ENCODE peak calls at places on chromosomes 6 and 20, in four cellular contexts. One of them, this sample, is unnamed.

GRCh38 chr6:12001004-12001705 is 11.0 kb upstream of the HIVEP1 start:
- DNase-seq in HepG2: peak; percentile 84
- DNase-seq in GM12878: no peak
- DNase-seq in H1: no peak
- DNase-seq in this sample: no peak

GRCh38 chr20:12827796-12828406 is 180.9 kb upstream of the SPTLC3 start:
- DNase-seq in H1: no peak
- DNase-seq in GM12878: no peak
- DNase-seq in HepG2: no peak
- DNase-seq in this sample: no peak

GRCh38 chr6:148144917-148145521 is 197.6 kb upstream of the SASH1 start:
- DNase-seq in HepG2: peak; percentile 64
- DNase-seq in H1: peak; percentile 83
- DNase-seq in GM12878: no peak
- DNase-seq in this sample: peak; percentile 88

GRCh38 chr20:31844737-31845299 is 586 bp downstream of the FOXS1 start:
- DNase-seq in H1: no peak
- DNase-seq in HepG2: no peak
- DNase-seq in GM12878: no peak
- DNase-seq in this sample: no peak

GRCh38 chr6:34585512-34586045 is 29.4 kb upstream of the SPDEF start:
- DNase-seq in H1: no peak
- DNase-seq in HepG2: no peak
- DNase-seq in GM12878: no peak
- DNase-seq in this sample: no peak

GRCh38 chr6:158772851-158773371 is 46.3 kb downstream of the EZR start:
- DNase-seq in H1: no peak
- DNase-seq in HepG2: no peak
- DNase-seq in GM12878: no peak
- DNase-seq in this sample: no peak

GRCh38 chr6:130018830-130019795 is 732 bp downstream of the L3MBTL3 start:
- DNase-seq in GM12878: no peak
- DNase-seq in HepG2: no peak
- DNase-seq in H1: peak; percentile 55
- DNase-seq in this sample: peak; percentile 44

GRCh38 chr6:167141667-167142432 is 15.9 kb downstream of the GPR31 start:
- DNase-seq in GM12878: no peak
- DNase-seq in HepG2: peak; percentile 58
- DNase-seq in H1: peak; percentile 79
- DNase-seq in this sample: peak; percentile 32

GRCh38 chr20:16459019-16459700 is 114.1 kb downstream of the KIF16B start:
- DNase-seq in HepG2: no peak
- DNase-seq in H1: no peak
- DNase-seq in GM12878: no peak
- DNase-seq in this sample: peak; percentile 29

GRCh38 chr6:33720998-33721397 is 9.5 kb upstream of the UQCC2 start:
- DNase-seq in H1: no peak
- DNase-seq in HepG2: no peak
- DNase-seq in GM12878: no peak
- DNase-seq in this sample: no peak

GRCh38 chr20:60271597-60271996 is 313.4 kb downstream of the CDH26 start:
- DNase-seq in H1: no peak
- DNase-seq in GM12878: no peak
- DNase-seq in HepG2: no peak
- DNase-seq in this sample: peak; percentile 22

GRCh38 chr20:58995461-58996225 is 11.4 kb downstream of the CTSZ start:
- DNase-seq in H1: no peak
- DNase-seq in GM12878: no peak
- DNase-seq in HepG2: peak; percentile 96
- DNase-seq in this sample: no peak

GRCh38 chr6:140897804-140898573 is 1234.7 kb upstream of the GJE1 start:
- DNase-seq in HepG2: peak; percentile 85
- DNase-seq in GM12878: no peak
- DNase-seq in H1: no peak
- DNase-seq in this sample: peak; percentile 39

GRCh38 chr20:64100566-64100888 is 6.8 kb downstream of the NPBWR2 start:
- DNase-seq in H1: no peak
- DNase-seq in HepG2: no peak
- DNase-seq in GM12878: no peak
- DNase-seq in this sample: no peak

DNA sequence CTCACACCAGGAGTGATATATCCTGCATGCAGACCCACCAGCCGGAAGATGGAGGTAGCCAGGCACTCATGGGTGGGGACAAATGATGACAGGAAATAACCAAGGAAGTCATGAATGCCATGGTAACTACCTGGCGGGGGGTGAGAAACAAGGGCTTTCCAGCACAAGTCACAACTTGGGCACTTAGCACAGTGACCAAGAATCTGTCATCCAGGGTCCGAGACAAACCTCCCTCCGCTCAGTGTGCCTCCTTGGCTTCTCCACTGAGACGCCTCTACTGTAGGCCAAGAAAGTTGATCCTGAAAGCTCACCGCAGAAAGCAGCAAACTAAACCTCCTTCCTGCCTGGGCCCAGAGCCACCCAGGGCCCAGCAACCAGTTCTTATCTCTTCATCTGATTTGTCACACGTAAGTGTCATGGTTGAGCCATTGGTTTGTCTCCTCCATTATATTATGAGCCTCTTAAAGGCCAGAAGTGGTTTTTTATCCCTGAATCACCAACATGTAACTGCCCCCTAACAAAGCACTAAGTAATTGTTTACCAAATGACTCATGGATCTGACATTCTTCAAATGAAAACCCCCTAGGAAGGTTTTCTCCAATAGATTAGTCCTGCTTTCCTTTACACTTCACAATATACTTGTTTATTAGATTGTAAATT is 84.3 kb upstream of the TAB2 start:
- DNase-seq in HepG2: peak; percentile 63
- DNase-seq in H1: no peak
- DNase-seq in GM12878: no peak
- DNase-seq in this sample: peak; percentile 40
- TF ChIP-seq CBX5 in HepG2: no peak
- TF ChIP-seq CBX5 in H1: no peak
- TF ChIP-seq CBX5 in GM12878: no peak
- TF ChIP-seq CBX5 in this sample: no peak

DNA sequence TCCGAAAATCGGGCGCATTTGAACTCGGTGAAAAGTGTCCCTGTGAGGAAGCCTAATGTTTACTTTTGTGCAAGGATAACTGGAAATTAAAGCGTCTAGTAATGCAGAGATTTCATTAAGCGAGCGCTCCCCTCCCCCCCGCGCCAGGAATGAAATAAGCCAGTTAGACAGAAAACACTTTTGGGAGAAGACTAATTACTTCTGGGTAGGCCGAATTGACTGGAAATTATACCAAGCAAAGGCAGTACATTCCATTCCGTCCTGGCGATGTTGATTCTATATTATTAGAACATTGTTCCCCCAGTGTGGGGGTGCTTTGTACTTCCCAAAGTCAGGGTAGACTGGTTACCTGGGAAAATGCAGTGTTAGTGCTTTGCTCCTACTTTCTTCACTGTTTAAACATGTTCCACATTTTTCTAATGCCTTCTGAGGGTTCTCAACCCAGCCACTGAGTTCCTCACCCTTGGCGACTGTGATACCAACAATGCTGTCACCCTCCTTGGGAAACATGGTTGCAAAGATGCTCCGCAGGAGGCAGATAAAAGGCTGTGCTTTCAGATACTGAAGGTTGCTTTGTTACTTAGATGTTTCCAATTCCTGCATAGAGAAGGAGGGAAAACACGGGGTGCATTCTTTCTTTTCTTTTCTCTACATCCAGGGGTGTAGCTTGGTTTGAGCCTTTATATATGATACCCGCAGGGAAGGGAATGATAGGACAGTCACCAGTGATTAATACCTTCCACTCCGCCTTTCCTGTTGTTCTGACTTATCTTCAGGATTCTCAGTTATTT is 2.6 kb downstream of the GJA1 start:
- DNase-seq in H1: no peak
- DNase-seq in HepG2: no peak
- DNase-seq in GM12878: no peak
- DNase-seq in this sample: no peak
- TF ChIP-seq CBX5 in H1: no peak
- TF ChIP-seq CBX5 in HepG2: no peak
- TF ChIP-seq CBX5 in GM12878: no peak
- TF ChIP-seq CBX5 in this sample: no peak

GRCh38 chr6:73704260-73704659 is 8.3 kb downstream of the CD109 start:
- DNase-seq in HepG2: peak; percentile 77
- DNase-seq in GM12878: no peak
- DNase-seq in H1: no peak
- DNase-seq in this sample: no peak
- TF ChIP-seq CBX5 in HepG2: no peak
- TF ChIP-seq CBX5 in GM12878: no peak
- TF ChIP-seq CBX5 in H1: no peak
- TF ChIP-seq CBX5 in this sample: no peak

DNA sequence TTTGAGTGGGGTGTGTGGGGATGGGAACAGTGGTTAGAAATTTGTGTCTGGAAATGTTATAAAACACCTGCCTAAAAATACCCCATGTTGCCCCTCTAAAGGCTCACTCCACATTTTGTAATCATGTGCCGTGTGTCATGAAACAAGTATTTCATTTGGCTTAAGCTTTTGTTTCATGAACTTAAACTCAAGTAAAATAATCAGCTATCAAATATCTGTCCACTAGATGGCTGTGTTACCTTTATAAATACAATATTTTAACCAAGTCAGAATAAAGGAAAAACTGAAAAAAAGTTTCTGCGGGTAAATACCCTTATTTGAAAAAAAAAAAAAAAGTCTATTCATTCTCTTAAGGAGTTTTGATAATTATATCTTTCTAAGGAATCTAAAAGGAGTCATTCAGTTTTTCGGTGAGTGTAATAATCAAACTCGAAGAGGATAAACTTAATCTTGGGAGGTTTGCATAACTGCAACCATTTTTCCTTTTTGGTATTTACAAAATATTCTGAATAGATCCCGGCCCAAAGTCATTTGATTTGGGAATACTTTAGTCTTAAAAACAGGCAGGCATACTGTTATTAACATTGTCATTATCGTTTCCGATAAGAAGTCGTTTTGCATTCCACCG is 29.9 kb upstream of the MTRF1L start:
- DNase-seq in HepG2: peak; percentile 22
- DNase-seq in GM12878: no peak
- DNase-seq in H1: no peak
- DNase-seq in this sample: peak; percentile 17
- TF ChIP-seq CBX5 in HepG2: no peak
- TF ChIP-seq CBX5 in GM12878: no peak
- TF ChIP-seq CBX5 in H1: no peak
- TF ChIP-seq CBX5 in this sample: no peak

GRCh38 chr6:16301511-16301910 is 63.1 kb downstream of the GMPR start:
- DNase-seq in H1: no peak
- DNase-seq in HepG2: no peak
- DNase-seq in GM12878: peak; percentile 38
- DNase-seq in this sample: no peak
- TF ChIP-seq CBX5 in H1: no peak
- TF ChIP-seq CBX5 in HepG2: no peak
- TF ChIP-seq CBX5 in GM12878: no peak
- TF ChIP-seq CBX5 in this sample: no peak

GRCh38 chr6:97399208-97399607 is 116.2 kb upstream of the MMS22L start:
- DNase-seq in HepG2: no peak
- DNase-seq in GM12878: no peak
- DNase-seq in H1: no peak
- DNase-seq in this sample: no peak

GRCh38 chr6:97392735-97393134 is 109.7 kb upstream of the MMS22L start:
- DNase-seq in GM12878: no peak
- DNase-seq in H1: no peak
- DNase-seq in HepG2: no peak
- DNase-seq in this sample: no peak

GRCh38 chr6:97396880-97397279 is 113.9 kb upstream of the MMS22L start:
- DNase-seq in HepG2: no peak
- DNase-seq in H1: no peak
- DNase-seq in GM12878: no peak
- DNase-seq in this sample: no peak

DNA sequence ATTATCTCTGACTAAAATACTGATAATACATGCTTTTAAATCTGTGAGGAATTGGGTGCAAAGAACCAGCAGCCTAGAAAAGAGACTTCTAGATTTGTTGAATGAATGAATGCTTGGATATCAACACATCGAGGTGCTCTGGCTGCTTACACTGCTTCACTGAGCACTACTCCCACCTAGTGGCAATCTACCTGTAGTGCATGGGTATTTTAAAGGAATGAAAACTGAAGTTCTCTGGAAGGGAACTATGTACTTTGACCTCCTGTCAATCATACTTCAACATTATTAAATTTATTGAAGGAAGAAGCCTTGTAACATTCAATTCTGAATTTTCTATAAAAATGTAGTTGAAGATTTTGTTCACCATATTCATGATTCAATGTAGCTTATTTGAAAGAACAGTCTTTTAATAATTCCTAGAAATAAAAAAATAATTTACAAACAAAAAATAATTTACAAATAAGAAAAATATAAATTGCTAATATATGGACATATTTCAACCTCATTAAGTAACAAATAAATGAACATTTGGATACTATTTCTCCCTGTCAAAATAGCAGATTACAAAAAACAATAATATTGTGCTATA is 111.2 kb upstream of the MMS22L start:
- DNase-seq in HepG2: peak; percentile 65
- DNase-seq in H1: no peak
- DNase-seq in GM12878: peak; percentile 20
- DNase-seq in this sample: peak; percentile 73
- TF ChIP-seq CBX5 in HepG2: no peak
- TF ChIP-seq CBX5 in H1: no peak
- TF ChIP-seq CBX5 in GM12878: no peak
- TF ChIP-seq CBX5 in this sample: no peak

DNA sequence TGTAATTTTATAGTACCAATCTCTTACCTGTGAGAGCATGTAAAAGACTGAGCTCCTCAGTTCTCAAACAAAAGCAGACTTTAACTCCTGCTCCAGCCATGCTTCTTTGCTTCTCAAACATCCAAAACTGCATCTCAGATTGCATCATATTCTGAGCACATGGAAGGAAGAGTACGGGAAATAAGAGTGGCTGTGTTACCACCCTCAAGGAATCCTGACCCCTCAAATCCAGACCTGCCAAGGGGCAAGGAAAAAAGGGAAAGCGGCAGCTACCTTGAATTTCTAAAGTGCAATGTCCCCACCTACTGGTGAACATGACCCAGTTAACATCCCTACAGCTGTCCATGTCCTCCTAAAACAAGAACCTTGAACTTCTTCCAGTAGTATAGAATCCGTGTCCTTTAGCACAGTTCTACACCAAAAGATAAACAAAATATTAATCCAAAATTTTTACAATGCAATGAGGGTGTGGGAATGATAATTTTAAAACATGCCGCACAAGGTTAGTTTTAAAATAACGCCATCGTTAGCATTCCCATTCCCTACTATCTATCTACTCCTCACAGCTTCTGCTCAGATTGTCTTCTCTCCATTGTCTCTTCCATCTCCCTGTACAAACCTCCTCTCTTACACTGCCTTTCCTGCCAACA is 34.1 kb upstream of the HLA-DQB1 start:
- DNase-seq in H1: peak; percentile 53
- DNase-seq in HepG2: peak; percentile 56
- DNase-seq in GM12878: no peak
- DNase-seq in this sample: peak; percentile 19
- TF ChIP-seq CBX5 in H1: no peak
- TF ChIP-seq CBX5 in HepG2: no peak
- TF ChIP-seq CBX5 in GM12878: no peak
- TF ChIP-seq CBX5 in this sample: no peak

This sample was measured in K562.